ENCODE peak calls at places on chromosomes 16 and 17, in seven cellular contexts. W is cardiac muscle cell, U is tibial nerve, O is GM12878, C is GM23248, J is PC-9, G is testis. M is an unnamed sample. For H3K4me1, the result is how much of the 10 kb centered on the place peaks cover.

GRCh38 chr17:53791551-53791950 is 31.2 kb upstream of the KIF2B start:
- DNase-seq in W (no peak), U (no peak), O (no peak), C (no peak), J (no peak), G (no peak), M (no peak)

GRCh38 chr17:76446449-76447231 is 6.3 kb downstream of the UBE2O start:
- DNase-seq in W (peak), U (peak), O (no peak), C (peak), J (peak), G (no peak), M (no peak)

GRCh38 chr16:65044861-65045260 is 77.0 kb downstream of the CDH11 start:
- DNase-seq in W (peak), U (no peak), O (no peak), C (peak), J (no peak), G (peak), M (no peak)

GRCh38 chr16:56888806-56889205 is 23.8 kb downstream of the SLC12A3 start:
- DNase-seq in W (no peak), U (no peak), O (peak), C (no peak), J (no peak), G (no peak), M (no peak)

GRCh38 chr17:37543527-37544122 is 53.9 kb downstream of the DUSP14 start:
- DNase-seq in W (no peak), U (no peak), O (no peak), C (no peak), J (no peak), G (no peak), M (no peak)

GRCh38 chr16:75266738-75267630 is 15.6 kb upstream of the BCAR1 start:
- DNase-seq in W (no peak), U (no peak), O (no peak), C (no peak), J (no peak), G (no peak), M (no peak)

GRCh38 chr17:35242805-35243458 is at the start of gene SLFN5:
- DNase-seq in W (peak), U (peak), O (peak), C (peak), J (peak), G (peak), M (peak)

GRCh38 chr16:89407282-89407924 is 83.0 kb downstream of the ANKRD11 start:
- DNase-seq in W (no peak), U (no peak), O (no peak), C (no peak), J (no peak), G (no peak), M (no peak)

GRCh38 chr17:55770220-55770870 is 19.5 kb downstream of the PCTP start:
- DNase-seq in W (peak), U (no peak), O (no peak), C (peak), J (no peak), G (no peak), M (no peak)

GRCh38 chr16:79380990-79381389 is 219.5 kb downstream of the MAF start:
- DNase-seq in W (no peak), U (no peak), O (no peak), C (no peak), J (no peak), G (no peak), M (no peak)

GRCh38 chr17:62740066-62740465 is 68.0 kb downstream of the MARCHF10 start:
- DNase-seq in W (no peak), U (no peak), O (no peak), C (peak), J (no peak), G (no peak), M (no peak)

GRCh38 chr17:57810740-57811632 is 38.9 kb downstream of the MRPS23 start:
- DNase-seq in W (peak), U (peak), O (no peak), C (peak), J (no peak), G (peak), M (no peak)

GRCh38 chr17:16534236-16534635 is 34.8 kb downstream of the ZNF287 start:
- DNase-seq in W (peak), U (no peak), O (no peak), C (no peak), J (no peak), G (no peak), M (no peak)

GRCh38 chr17:76969598-76970172 is 101.5 kb downstream of the MGAT5B start:
- DNase-seq in W (no peak), U (no peak), O (no peak), C (peak), J (peak), G (no peak), M (no peak)

GRCh38 chr16:13550254-13550653 is 369.7 kb upstream of the ERCC4 start:
- DNase-seq in W (no peak), U (no peak), O (no peak), C (no peak), J (no peak), G (no peak), M (no peak)

GRCh38 chr16:63467513-63467912 is 1431.3 kb upstream of the CDH8 start:
- DNase-seq in W (peak), U (no peak), O (no peak), C (no peak), J (no peak), G (no peak), M (no peak)

GRCh38 chr16:78362736-78363135 is 263.3 kb downstream of the WWOX start:
- DNase-seq in W (no peak), U (no peak), O (no peak), C (no peak), J (no peak), G (no peak), M (no peak)

GRCh38 chr16:23121024-23121423 is 28.2 kb downstream of the USP31 start:
- DNase-seq in W (no peak), U (no peak), O (no peak), C (peak), J (no peak), G (no peak), M (no peak)

GRCh38 chr17:35969558-35970442 is 11.5 kb downstream of the CCL16 start:
- DNase-seq in W (peak), U (peak), O (peak), C (peak), J (no peak), G (peak), M (peak)

GRCh38 chr17:79907855-79908254 is 68.6 kb upstream of the CBX4 start:
- DNase-seq in W (peak), U (no peak), O (no peak), C (peak), J (no peak), G (no peak), M (no peak)

GRCh38 chr16:50671644-50672260 is 9.4 kb downstream of the SNX20 start:
- DNase-seq in W (peak), U (no peak), O (no peak), C (no peak), J (no peak), G (peak), M (no peak)

GRCh38 chr17:77914440-77915254 is 43.9 kb upstream of the TNRC6C start:
- DNase-seq in W (peak), U (no peak), O (no peak), C (no peak), J (no peak), G (peak), M (no peak)

GRCh38 chr16:65176603-65177002 is 54.7 kb upstream of the CDH11 start:
- DNase-seq in W (peak), U (no peak), O (no peak), C (peak), J (no peak), G (peak), M (no peak)

GRCh38 chr16:27169511-27170071 is 33.7 kb upstream of the KDM8 start:
- DNase-seq in W (peak), U (no peak), O (peak), C (peak), J (peak), G (no peak), M (no peak)

GRCh38 chr16:83470406-83470805 is 337.4 kb upstream of the HSBP1 start:
- DNase-seq in W (peak), U (no peak), O (no peak), C (peak), J (no peak), G (no peak), M (no peak)

GRCh38 chr16:80570106-80570478 is 29.3 kb downstream of the DYNLRB2 start:
- DNase-seq in W (peak), U (no peak), O (no peak), C (no peak), J (no peak), G (no peak), M (no peak)

GRCh38 chr16:47965439-47965838 is 190.4 kb downstream of the ABCC12 start:
- DNase-seq in W (no peak), U (no peak), O (no peak), C (no peak), J (no peak), G (no peak), M (no peak)

GRCh38 chr17:32288600-32288999 is 23.0 kb downstream of the RHBDL3 start:
- DNase-seq in W (no peak), U (no peak), O (no peak), C (no peak), J (no peak), G (no peak), M (no peak)

GRCh38 chr16:23903001-23903414 is 67.2 kb downstream of the PRKCB start:
- DNase-seq in W (no peak), U (no peak), O (no peak), C (peak), J (peak), G (no peak), M (no peak)

GRCh38 chr17:47193931-47194481 is 4.9 kb upstream of the CDC27 start:
- DNase-seq in W (no peak), U (no peak), O (no peak), C (no peak), J (no peak), G (no peak), M (no peak)

GRCh38 chr16:49530396-49530795 is 156.8 kb downstream of the C16orf78 start:
- DNase-seq in W (no peak), U (no peak), O (no peak), C (no peak), J (no peak), G (no peak), M (no peak)

GRCh38 chr16:47051031-47051430 is 77.6 kb upstream of the DNAJA2 start:
- DNase-seq in W (no peak), U (no peak), O (no peak), C (no peak), J (no peak), G (no peak), M (no peak)

GRCh38 chr16:10324210-10324609 is 61.7 kb upstream of the ATF7IP2 start:
- DNase-seq in W (no peak), U (no peak), O (no peak), C (no peak), J (no peak), G (no peak), M (no peak)

GRCh38 chr17:37607637-37608368 is 1.4 kb downstream of the SYNRG start:
- DNase-seq in W (no peak), U (no peak), O (no peak), C (no peak), J (no peak), G (no peak), M (no peak)

GRCh38 chr16:85422124-85422373 is 191.1 kb upstream of the GSE1 start:
- DNase-seq in W (no peak), U (no peak), O (no peak), C (no peak), J (no peak), G (no peak), M (no peak)

GRCh38 chr16:84143784-84144199 is 1.2 kb downstream of the HSDL1 start:
- DNase-seq in W (peak), U (no peak), O (no peak), C (peak), J (no peak), G (no peak), M (no peak)

GRCh38 chr17:913207-913606 is 66.4 kb downstream of the NXN start:
- DNase-seq in W (no peak), U (no peak), O (no peak), C (peak), J (no peak), G (no peak), M (no peak)

GRCh38 chr17:907725-908124 is 71.9 kb downstream of the NXN start:
- DNase-seq in W (no peak), U (no peak), O (no peak), C (no peak), J (no peak), G (no peak), M (no peak)

GRCh38 chr17:910503-911194 is 68.9 kb downstream of the NXN start:
- DNase-seq in W (no peak), U (no peak), O (no peak), C (peak), J (no peak), G (no peak), M (no peak)

GRCh38 chr17:915416-916201 is 64.0 kb downstream of the NXN start:
- DNase-seq in W (peak), U (peak), O (no peak), C (no peak), J (no peak), G (no peak), M (no peak)

DNA sequence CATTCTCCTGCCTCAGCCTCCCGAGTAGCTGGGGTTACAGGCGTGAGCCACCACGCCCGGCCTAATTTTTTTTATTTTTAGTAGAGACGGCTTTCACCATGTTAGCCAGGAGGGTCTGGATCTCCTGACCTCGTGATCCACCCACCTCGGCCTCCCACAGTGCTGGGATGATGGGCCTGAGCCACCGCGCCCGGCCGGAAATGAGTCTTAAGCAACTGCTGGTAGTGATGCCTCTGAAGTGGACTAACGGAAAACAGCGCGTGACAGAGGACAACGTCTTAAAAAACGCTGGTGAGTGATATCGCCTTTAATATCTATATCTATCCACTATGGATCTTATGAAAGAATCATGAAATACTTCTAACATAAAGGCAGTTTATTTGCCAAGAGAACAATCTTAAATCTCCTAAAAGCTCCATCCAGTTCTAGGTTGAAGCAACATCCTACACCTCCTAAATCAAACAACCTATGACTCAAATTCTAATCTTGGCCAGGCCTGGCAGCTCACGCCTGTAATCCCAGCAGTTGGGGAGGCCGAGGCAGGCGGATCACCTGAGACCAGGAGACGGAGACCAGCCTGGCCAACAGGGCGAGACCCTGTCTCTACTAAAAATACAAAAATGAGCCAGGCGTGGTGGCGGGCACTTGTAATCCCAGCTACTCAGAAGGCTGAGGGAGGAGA is 69.8 kb downstream of the NXN start:
- DNase-seq in W (peak), U (no peak), O (no peak), C (peak), J (no peak), G (no peak), M (no peak)
- H3K4me1 ChIP-seq in W (under half), U (under half), O (under half), C (half or more), J (under half), G (under half), M (under half)

DNA sequence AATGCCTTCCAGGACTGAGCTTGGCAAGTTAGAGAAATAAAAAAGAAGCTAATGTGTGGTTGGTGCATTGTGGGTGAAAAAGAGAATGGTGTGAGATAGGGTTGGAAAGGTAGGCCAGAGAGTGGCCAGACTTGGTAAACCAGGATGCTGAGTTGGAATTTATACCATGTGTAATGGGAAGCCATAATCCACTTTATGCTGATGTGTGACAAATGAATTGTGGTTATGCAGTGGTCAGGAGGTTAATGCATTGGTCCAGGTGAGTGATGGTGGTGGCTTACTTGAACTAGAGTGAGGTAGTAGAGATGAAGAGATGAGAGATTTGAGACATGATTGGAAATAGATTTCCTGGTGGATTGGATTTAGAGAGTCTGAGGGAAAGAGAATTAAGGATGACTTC is 1.0 kb downstream of the PFAS start:
- DNase-seq in W (no peak), U (no peak), O (no peak), C (peak), J (no peak), G (no peak), M (no peak)
- H3K4me3 ChIP-seq in W (peak), U (no peak), O (peak), C (peak), J (peak), G (peak), M (peak)

GRCh38 chr17:50055055-50055425 is 870 bp upstream of the ITGA3 start:
- DNase-seq in W (no peak), U (no peak), O (no peak), C (peak), J (peak), G (peak), M (no peak)
- H3K4me1 ChIP-seq in W (under half), U (half or more), O (under half), C (half or more), J (half or more), G (under half), M (half or more)

DNA sequence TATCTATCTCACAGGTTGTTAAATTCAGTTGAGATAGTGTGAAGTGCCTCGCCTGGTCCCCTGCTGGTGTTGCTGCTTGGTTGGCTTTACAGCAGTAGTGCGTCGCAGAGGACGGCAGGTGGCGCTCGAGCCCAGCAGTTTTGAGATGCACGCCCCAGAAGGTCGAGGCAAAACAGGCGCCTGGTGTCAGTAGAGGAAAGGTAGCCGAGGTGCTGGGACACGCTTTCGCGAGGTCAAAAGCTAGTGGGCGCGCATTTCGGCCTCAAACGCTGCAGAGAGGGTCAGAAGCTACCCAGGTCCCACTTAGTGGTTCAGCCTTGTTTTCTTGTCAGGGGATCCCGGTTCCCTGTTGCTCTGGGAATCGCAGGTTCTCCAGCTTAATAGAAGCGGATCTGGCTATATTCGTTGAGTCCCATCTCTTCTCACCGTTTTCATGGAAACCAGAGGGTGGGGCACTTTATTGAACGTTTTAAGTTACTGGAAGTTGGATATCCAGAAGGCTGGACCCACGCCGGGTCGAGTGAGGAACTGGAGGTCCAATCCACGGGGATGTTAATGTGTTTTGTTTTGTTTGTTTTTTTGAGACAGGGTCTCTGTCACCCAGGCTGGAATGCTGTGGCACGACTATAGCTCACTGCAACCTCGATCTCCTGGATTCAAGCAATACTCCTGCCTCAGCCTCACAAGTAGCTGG is 10.3 kb upstream of the ZFP90 start:
- DNase-seq in W (peak), U (peak), O (peak), C (peak), J (peak), G (peak), M (peak)
- H3K4me3 ChIP-seq in W (no peak), U (no peak), O (no peak), C (peak), J (no peak), G (peak), M (peak)

GRCh38 chr17:40535924-40536717 is 29.2 kb downstream of the CCR7 start:
- DNase-seq in W (peak), U (no peak), O (no peak), C (peak), J (no peak), G (peak), M (no peak)
- H3K4me1 ChIP-seq in W (under half), U (half or more), O (half or more), C (half or more), J (under half), G (half or more), M (under half)

GRCh38 chr16:68283346-68283745 is 19.0 kb downstream of the SLC7A6 start:
- DNase-seq in W (no peak), U (no peak), O (no peak), C (no peak), J (no peak), G (no peak), M (no peak)
- H3K4me3 ChIP-seq in W (no peak), U (no peak), O (peak), C (no peak), J (no peak), G (no peak), M (no peak)

GRCh38 chr17:67054608-67055007 is 10.3 kb downstream of the CACNG1 start:
- DNase-seq in W (no peak), U (no peak), O (no peak), C (no peak), J (no peak), G (no peak), M (no peak)
- H3K4me1 ChIP-seq in W (under half), U (under half), O (under half), C (under half), J (under half), G (under half), M (under half)